ENCODE peak calls at places on chromosomes 4 and X, in four cellular contexts. Q is HCT116, U is T47D, B is SK-N-SH. W is an unnamed sample.

GRCh38 chr4:25888781-25889180 is 25.2 kb upstream of the SMIM20 start:
- DNase-seq in Q (no peak), U (no peak), B (no peak), W (no peak)

GRCh38 chr4:4675636-4676035 is 133.8 kb upstream of the STX18 start:
- DNase-seq in U (no peak), Q (no peak), B (no peak), W (no peak)

GRCh38 chrX:103210056-103210455 is 4.9 kb upstream of the BEX4 start:
- DNase-seq in B (no peak), U (peak), Q (no peak), W (no peak)

GRCh38 chr4:5626916-5627315 is 81.4 kb downstream of the EVC2 start:
- DNase-seq in Q (no peak), U (no peak), B (no peak), W (no peak)

GRCh38 chrX:77160301-77160700 is 286.9 kb upstream of the FGF16 start:
- DNase-seq in Q (no peak), U (no peak), B (no peak), W (no peak)

GRCh38 chr4:77582151-77582550 is 23.5 kb upstream of the CXCL13 start:
- DNase-seq in U (no peak), Q (no peak), B (no peak), W (no peak)

GRCh38 chrX:153692611-153693156 is 5.0 kb downstream of the SLC6A8 start:
- DNase-seq in U (no peak), B (no peak), Q (no peak), W (no peak)

GRCh38 chr4:7679431-7679830 is 244.7 kb upstream of the PSAPL1 start:
- DNase-seq in Q (no peak), U (no peak), B (no peak), W (no peak)

GRCh38 chr4:187668683-187669082 is 326.9 kb upstream of the ZFP42 start:
- DNase-seq in B (no peak), U (no peak), Q (no peak), W (no peak)

GRCh38 chr4:39754309-39754708 is 56.4 kb downstream of the UBE2K start:
- DNase-seq in B (no peak), U (no peak), Q (no peak), W (no peak)

GRCh38 chr4:102535398-102536082 is 34.4 kb downstream of the NFKB1 start:
- DNase-seq in U (no peak), B (no peak), Q (no peak), W (no peak)

GRCh38 chr4:137794779-137795178 is 262.5 kb upstream of the PCDH18 start:
- DNase-seq in U (peak), Q (no peak), B (no peak), W (no peak)

GRCh38 chrX:67543818-67544217 is at the start of gene AR:
- DNase-seq in Q (no peak), B (peak), U (peak), W (no peak)

GRCh38 chr4:41141910-41142309 is 72.4 kb downstream of the APBB2 start:
- DNase-seq in B (no peak), U (no peak), Q (no peak), W (no peak)

GRCh38 chrX:119833905-119834304 is 18.9 kb downstream of the UPF3B start:
- DNase-seq in B (no peak), Q (no peak), U (no peak), W (no peak)

GRCh38 chr4:101400096-101400495 is 52.8 kb upstream of the PPP3CA start:
- DNase-seq in Q (no peak), B (no peak), U (no peak), W (no peak)

GRCh38 chr4:133186845-133187244 is 37.8 kb downstream of the PCDH10 start:
- DNase-seq in B (no peak), Q (no peak), U (no peak), W (no peak)

GRCh38 chr4:7595883-7596535 is 161.3 kb upstream of the PSAPL1 start:
- DNase-seq in U (no peak), B (no peak), Q (no peak), W (no peak)

GRCh38 chrX:104564921-104565703 is 887 bp upstream of the IL1RAPL2 start:
- DNase-seq in Q (no peak), U (no peak), B (peak), W (no peak)

GRCh38 chr4:158760866-158761265 is 8.0 kb upstream of the FNIP2 start:
- DNase-seq in B (no peak), U (no peak), Q (no peak), W (no peak)

GRCh38 chrX:135518161-135518560 is 2.3 kb upstream of the INTS6L start:
- DNase-seq in B (no peak), Q (no peak), U (no peak), W (no peak)

GRCh38 chr4:86011117-86011516 is 348.7 kb downstream of the MAPK10 start:
- DNase-seq in B (no peak), Q (no peak), U (no peak), W (no peak)

GRCh38 chrX:133297284-133297683 is 79.1 kb upstream of the TFDP3 start:
- DNase-seq in B (no peak), U (peak), Q (no peak), W (no peak)

GRCh38 chr4:79872738-79873137 is 200.3 kb downstream of the ANTXR2 start:
- DNase-seq in Q (no peak), B (no peak), U (no peak), W (no peak)

GRCh38 chr4:40434126-40434692 is 99.1 kb downstream of the CHRNA9 start:
- DNase-seq in U (no peak), B (no peak), Q (no peak), W (no peak)

GRCh38 chr4:170011921-170012628 is 14.1 kb downstream of the MFAP3L start:
- DNase-seq in B (no peak), Q (no peak), U (no peak), W (no peak)

GRCh38 chr4:160136021-160136420 is 1033.1 kb downstream of the RAPGEF2 start:
- DNase-seq in U (peak), Q (no peak), B (no peak), W (no peak)

GRCh38 chrX:139739138-139739537 is 31.2 kb upstream of the MCF2 start:
- DNase-seq in Q (no peak), B (no peak), U (no peak), W (no peak)

GRCh38 chrX:54819201-54819600 is 11.7 kb downstream of the MAGED2 start:
- DNase-seq in U (peak), B (no peak), Q (no peak), W (no peak)

GRCh38 chr4:48683784-48684666 is 96.1 kb downstream of the FRYL start:
- DNase-seq in Q (no peak), U (no peak), B (no peak), W (peak)

GRCh38 chr4:169342906-169343560 is 72.3 kb upstream of the SH3RF1 start:
- DNase-seq in U (no peak), B (no peak), Q (no peak), W (no peak)

GRCh38 chr4:3054169-3054759 is 20.1 kb downstream of the HTT-AS start:
- DNase-seq in B (no peak), Q (peak), U (no peak), W (no peak)

GRCh38 chr4:87108142-87108546 is 112.3 kb downstream of the KLHL8 start:
- DNase-seq in B (peak), Q (peak), U (no peak), W (no peak)

GRCh38 chrX:41518127-41518840 is 71.1 kb downstream of the NYX start:
- DNase-seq in Q (no peak), B (no peak), U (no peak), W (no peak)

DNA sequence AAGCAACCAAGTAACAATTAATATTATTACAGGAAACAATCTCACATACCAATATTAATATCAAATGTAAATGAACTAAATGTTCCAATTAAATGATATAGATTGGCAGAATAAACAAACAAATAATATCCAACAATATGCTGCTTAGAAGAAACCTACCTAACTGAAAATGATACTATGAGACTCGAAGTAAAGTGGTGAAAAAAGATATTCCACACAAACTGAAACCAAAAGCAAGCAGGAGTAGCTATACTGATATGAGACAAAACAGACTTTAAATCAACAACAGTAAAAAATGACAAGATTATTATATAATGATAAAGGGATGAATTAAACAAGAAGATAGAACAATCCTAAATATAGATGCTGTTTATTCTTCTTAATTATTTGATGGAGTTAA is 140.1 kb downstream of the SPANXN4 start:
- DNase-seq in Q (no peak), B (no peak), U (no peak), W (no peak)
- TF ChIP-seq JUND in Q (no peak), B (no peak), U (no peak), W (no peak)

GRCh38 chr4:1557221-1557597 is 126.9 kb downstream of the FAM53A start:
- DNase-seq in B (peak), U (no peak), Q (no peak), W (no peak)
- TF ChIP-seq JUND in B (no peak), U (no peak), Q (no peak), W (no peak)

DNA sequence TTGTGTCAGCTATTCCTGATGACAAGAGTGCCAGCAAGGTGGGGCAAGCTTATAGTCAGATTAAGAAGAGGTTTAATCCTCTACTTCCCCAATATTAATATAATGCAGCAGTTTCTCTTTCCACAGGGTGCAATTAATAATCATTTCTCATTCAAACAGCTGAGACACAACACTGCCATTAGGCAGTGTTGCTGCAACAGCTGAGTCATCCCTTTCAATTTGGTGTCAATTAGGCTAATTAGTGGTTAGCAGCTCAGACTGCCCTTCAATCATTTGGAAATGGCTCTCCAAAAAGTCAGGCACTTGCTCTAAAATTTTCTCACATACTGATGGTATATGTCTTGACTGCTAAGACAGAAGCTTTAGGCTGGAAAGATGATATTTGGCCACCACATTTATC is 265.7 kb upstream of the FAM241A start:
- DNase-seq in Q (no peak), B (no peak), U (no peak), W (no peak)
- TF ChIP-seq JUND in Q (no peak), B (no peak), U (no peak), W (no peak)

GRCh38 chr4:52059372-52059771 is 8.3 kb downstream of the SPATA18 start:
- DNase-seq in Q (no peak), U (peak), B (no peak), W (no peak)
- TF ChIP-seq JUND in Q (no peak), U (no peak), B (no peak), W (no peak)

W was measured in K562.